ENCODE peak calls at places on chromosomes 11 and 22, in four cellular contexts. One of them, this sample, is unnamed.

GRCh38 chr11:128463386-128463829 is 124.0 kb downstream of the ETS1 start:
- DNase-seq in HepG2: no peak
- DNase-seq in HCT116: no peak
- DNase-seq in Panc1: no peak
- DNase-seq in this sample: no peak

GRCh38 chr11:68082478-68082877 is 38.7 kb downstream of the CHKA start:
- DNase-seq in HepG2: no peak
- DNase-seq in HCT116: no peak
- DNase-seq in Panc1: no peak
- DNase-seq in this sample: no peak

GRCh38 chr22:19530751-19531150 is 6.5 kb upstream of the CLDN5 start:
- DNase-seq in HepG2: no peak
- DNase-seq in HCT116: no peak
- DNase-seq in Panc1: no peak
- DNase-seq in this sample: no peak

GRCh38 chr11:10858505-10859360 is 880 bp upstream of the ZBED5 start:
- DNase-seq in HCT116: no peak
- DNase-seq in Panc1: no peak
- DNase-seq in HepG2: peak; percentile 50
- DNase-seq in this sample: peak; percentile 31

GRCh38 chr11:120130176-120130980 is 7.5 kb downstream of the TRIM29 start:
- DNase-seq in HepG2: no peak
- DNase-seq in Panc1: no peak
- DNase-seq in HCT116: no peak
- DNase-seq in this sample: no peak

GRCh38 chr11:116420030-116420429 is 352.8 kb downstream of the BUD13 start:
- DNase-seq in HCT116: no peak
- DNase-seq in Panc1: no peak
- DNase-seq in HepG2: no peak
- DNase-seq in this sample: no peak

GRCh38 chr11:3627291-3627690 is 14.5 kb downstream of the ART5 start:
- DNase-seq in HepG2: no peak
- DNase-seq in HCT116: no peak
- DNase-seq in Panc1: no peak
- DNase-seq in this sample: no peak

GRCh38 chr11:93766504-93766903 is 17.6 kb upstream of the MED17 start:
- DNase-seq in HepG2: no peak
- DNase-seq in HCT116: no peak
- DNase-seq in Panc1: no peak
- DNase-seq in this sample: no peak

GRCh38 chr11:12556788-12557384 is 117.3 kb upstream of the TEAD1 start:
- DNase-seq in HCT116: peak; percentile 12
- DNase-seq in Panc1: no peak
- DNase-seq in HepG2: peak; percentile 39
- DNase-seq in this sample: no peak

GRCh38 chr11:114099392-114100178 is 40.1 kb downstream of the ZBTB16 start:
- DNase-seq in Panc1: no peak
- DNase-seq in HCT116: no peak
- DNase-seq in HepG2: no peak
- DNase-seq in this sample: no peak

GRCh38 chr22:42132457-42132856 is 1.8 kb upstream of the CYP2D6 start:
- DNase-seq in HCT116: no peak
- DNase-seq in Panc1: no peak
- DNase-seq in HepG2: no peak
- DNase-seq in this sample: peak; percentile 33

DNA sequence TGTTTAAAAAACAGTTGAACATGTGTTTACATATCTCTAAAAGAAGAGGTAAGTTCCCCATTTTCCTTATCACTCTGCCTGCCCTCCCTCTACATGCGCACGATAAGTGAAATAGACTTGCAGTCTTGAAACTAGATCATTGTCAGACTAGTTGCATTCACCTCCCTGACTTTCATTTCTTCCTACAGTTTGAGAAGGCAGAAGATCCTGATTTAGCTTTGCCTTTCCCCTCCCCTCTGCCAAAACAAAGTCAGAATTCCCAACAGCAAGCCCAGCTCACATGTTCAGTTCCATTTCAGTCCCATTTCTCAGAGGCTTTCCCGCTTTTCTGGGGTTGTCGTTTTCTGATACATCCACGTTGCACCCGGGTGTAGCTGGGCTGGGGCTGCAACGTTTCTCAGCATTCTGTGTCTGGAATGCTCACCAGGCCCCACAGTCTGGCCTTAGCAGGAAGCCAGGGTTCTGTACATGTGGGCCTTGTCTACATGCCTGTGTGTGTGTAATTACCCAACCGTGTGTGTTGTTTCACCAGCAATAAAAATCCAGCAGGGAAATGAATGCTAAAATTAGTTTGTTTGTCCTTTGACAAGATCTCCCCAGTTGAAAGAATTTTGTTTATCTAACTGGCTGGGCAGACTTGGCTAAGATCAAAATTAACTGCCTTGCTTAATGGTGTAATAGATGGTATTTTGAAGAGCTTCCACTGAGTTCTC is 179.2 kb downstream of the DBX1 start:
- DNase-seq in HCT116: no peak
- DNase-seq in HepG2: peak; percentile 40
- DNase-seq in Panc1: no peak
- DNase-seq in this sample: peak; percentile 59
- TF ChIP-seq TCF7L2 in HCT116: no peak
- TF ChIP-seq TCF7L2 in HepG2: no peak
- TF ChIP-seq TCF7L2 in Panc1: no peak
- TF ChIP-seq TCF7L2 in this sample: no peak

GRCh38 chr11:101334581-101334980 is 205.0 kb upstream of the PGR start:
- DNase-seq in HepG2: no peak
- DNase-seq in HCT116: no peak
- DNase-seq in Panc1: no peak
- DNase-seq in this sample: no peak
- TF ChIP-seq TCF7L2 in HepG2: no peak
- TF ChIP-seq TCF7L2 in HCT116: no peak
- TF ChIP-seq TCF7L2 in Panc1: no peak
- TF ChIP-seq TCF7L2 in this sample: no peak

DNA sequence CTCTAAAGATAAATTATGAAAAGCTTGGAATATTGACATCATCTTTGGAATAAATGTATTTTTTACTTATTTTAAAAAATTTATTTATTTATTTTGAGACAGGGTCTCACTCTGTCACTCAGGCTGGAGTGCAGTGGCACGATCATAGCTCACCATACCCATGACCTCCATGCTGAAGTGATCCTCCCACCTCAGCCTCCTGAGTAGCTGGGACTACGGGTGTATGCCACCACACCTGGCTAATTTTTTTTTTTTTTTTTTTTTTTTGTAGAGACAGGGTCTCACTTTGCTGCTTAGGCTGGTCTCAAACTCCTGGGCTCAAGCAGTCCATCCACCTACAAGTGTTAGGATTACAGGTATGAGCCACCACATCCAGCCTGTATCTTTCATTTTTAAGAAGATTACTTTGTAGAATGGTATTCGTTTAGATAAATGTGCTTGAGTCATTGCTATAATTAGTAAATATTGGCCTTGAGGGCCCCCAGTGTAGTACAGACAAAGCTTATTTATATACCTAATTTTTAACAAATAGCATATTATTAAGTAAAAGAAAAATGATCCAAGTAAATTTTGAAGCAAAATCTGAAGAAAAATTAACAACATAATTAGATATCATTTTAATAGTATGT is 8.5 kb downstream of the SWAP70 start:
- DNase-seq in Panc1: no peak
- DNase-seq in HCT116: no peak
- DNase-seq in HepG2: no peak
- DNase-seq in this sample: no peak
- TF ChIP-seq TCF7L2 in Panc1: no peak
- TF ChIP-seq TCF7L2 in HCT116: no peak
- TF ChIP-seq TCF7L2 in HepG2: no peak
- TF ChIP-seq TCF7L2 in this sample: no peak

GRCh38 chr22:44632823-44633478 is 69.1 kb upstream of the PRR5 start:
- DNase-seq in HCT116: no peak
- DNase-seq in HepG2: no peak
- DNase-seq in Panc1: no peak
- DNase-seq in this sample: no peak
- TF ChIP-seq TCF7L2 in HCT116: no peak
- TF ChIP-seq TCF7L2 in HepG2: no peak
- TF ChIP-seq TCF7L2 in Panc1: no peak
- TF ChIP-seq TCF7L2 in this sample: no peak

GRCh38 chr22:30909306-30909705 is 59.3 kb downstream of the MORC2 start:
- DNase-seq in HCT116: no peak
- DNase-seq in Panc1: no peak
- DNase-seq in HepG2: no peak
- DNase-seq in this sample: no peak
- TF ChIP-seq TCF7L2 in HCT116: no peak
- TF ChIP-seq TCF7L2 in Panc1: no peak
- TF ChIP-seq TCF7L2 in HepG2: no peak
- TF ChIP-seq TCF7L2 in this sample: no peak

GRCh38 chr11:27228232-27228631 is 134.8 kb downstream of the CCDC34 start:
- DNase-seq in HCT116: no peak
- DNase-seq in Panc1: no peak
- DNase-seq in HepG2: no peak
- DNase-seq in this sample: no peak
- TF ChIP-seq TCF7L2 in HCT116: no peak
- TF ChIP-seq TCF7L2 in Panc1: no peak
- TF ChIP-seq TCF7L2 in HepG2: no peak
- TF ChIP-seq TCF7L2 in this sample: no peak

GRCh38 chr11:32435511-32435946 is at the start of gene WT1:
- DNase-seq in HCT116: no peak
- DNase-seq in Panc1: no peak
- DNase-seq in HepG2: no peak
- DNase-seq in this sample: peak; percentile 84
- TF ChIP-seq TCF7L2 in HCT116: no peak
- TF ChIP-seq TCF7L2 in Panc1: no peak
- TF ChIP-seq TCF7L2 in HepG2: no peak
- TF ChIP-seq TCF7L2 in this sample: no peak